ENCODE peak calls at places on chromosomes 12 and 14, in eight cellular contexts. C is astrocyte, B is uterus, V is left colon, D is nucleus accumbens, M is HTR-8/SVneo, Z is astrocyte of the hippocampus, H is heart right ventricle. Y is an unnamed sample.

GRCh38 chr14:22438742-22439141 is 150.3 kb downstream of the DAD1 start:
- DNase-seq in Z (no peak), B (no peak), D (no peak), V (no peak), M (no peak), H (no peak), C (no peak), Y (no peak)

GRCh38 chr14:102620413-102620812 is 28.0 kb downstream of the RCOR1 start:
- DNase-seq in H (no peak), C (peak), B (no peak), Z (peak), V (no peak), M (no peak), D (no peak), Y (no peak)

GRCh38 chr12:24135158-24135850 is 185.8 kb upstream of the SOX5 start:
- DNase-seq in V (no peak), C (peak), D (no peak), M (no peak), Z (no peak), H (no peak), B (no peak), Y (no peak)

GRCh38 chr14:55814873-55815272 is 234.9 kb downstream of the KTN1 start:
- DNase-seq in Z (no peak), M (no peak), H (no peak), C (peak), V (no peak), D (no peak), B (no peak), Y (no peak)

GRCh38 chr12:75900781-75901254 is 130.8 kb downstream of the PHLDA1 start:
- DNase-seq in V (no peak), H (no peak), B (no peak), D (no peak), C (no peak), M (no peak), Z (no peak), Y (no peak)

GRCh38 chr12:55931317-55931779 is 386 bp downstream of the DGKA start:
- DNase-seq in V (peak), H (no peak), B (peak), M (no peak), C (no peak), Z (no peak), D (no peak), Y (peak)

GRCh38 chr14:104094709-104095425 is 9.4 kb downstream of the ASPG start:
- DNase-seq in M (peak), C (no peak), B (no peak), Z (peak), H (peak), V (peak), D (peak), Y (peak)

GRCh38 chr12:45402288-45402687 is 186.4 kb downstream of the ANO6 start:
- DNase-seq in Z (no peak), V (no peak), D (no peak), C (no peak), B (no peak), H (no peak), M (no peak), Y (no peak)

GRCh38 chr12:85733441-85733840 is 102.8 kb downstream of the RASSF9 start:
- DNase-seq in V (no peak), B (no peak), D (no peak), H (no peak), C (peak), M (no peak), Z (peak), Y (no peak)

GRCh38 chr14:22460461-22461195 is 128.4 kb downstream of the DAD1 start:
- DNase-seq in V (no peak), H (no peak), C (peak), D (no peak), Z (peak), M (no peak), B (no peak), Y (no peak)